ENCODE peak calls at places on chromosomes 3 and 15, in seven cellular contexts. H is neural crest cell, N is brain microvascular endothelial cell, A is Peyer's patch, B is fibroblast of mammary gland, W is MM.1S, D is BJ. X is an unnamed sample.

GRCh38 chr3:124593442-124593829 is 136.8 kb upstream of the UMPS start:
- DNase-seq in A (no peak), B (no peak), D (no peak), H (no peak), N (no peak), W (no peak), X (no peak)

GRCh38 chr3:177529716-177530335 is 332.5 kb upstream of the TBL1XR1 start:
- DNase-seq in D (no peak), H (no peak), N (no peak), A (no peak), B (peak), W (no peak), X (no peak)

GRCh38 chr15:88482263-88482662 is 14.8 kb downstream of the MRPS11 start:
- DNase-seq in H (no peak), D (no peak), B (no peak), A (no peak), W (no peak), N (no peak), X (no peak)

GRCh38 chr15:63287109-63287508 is 9.7 kb downstream of the APH1B start:
- DNase-seq in B (peak), N (no peak), H (no peak), D (no peak), A (no peak), W (no peak), X (no peak)

GRCh38 chr15:80105193-80105984 is 45.9 kb downstream of the ZFAND6 start:
- DNase-seq in H (no peak), N (no peak), D (peak), A (no peak), W (no peak), B (peak), X (no peak)

GRCh38 chr3:64082411-64082810 is 59.1 kb upstream of the PSMD6 start:
- DNase-seq in D (no peak), H (no peak), B (no peak), A (no peak), N (no peak), W (no peak), X (no peak)

GRCh38 chr3:39292961-39293360 is 13.1 kb upstream of the CX3CR1 start:
- DNase-seq in N (no peak), W (no peak), H (no peak), B (no peak), A (no peak), D (no peak), X (no peak)

GRCh38 chr15:39504812-39505211 is 76.1 kb upstream of the THBS1 start:
- DNase-seq in W (no peak), A (no peak), N (peak), B (peak), H (no peak), D (peak), X (no peak)

GRCh38 chr3:52819936-52820335 is 10.5 kb downstream of the ITIH4 start:
- DNase-seq in B (no peak), H (no peak), W (no peak), D (no peak), N (no peak), A (no peak), X (no peak)

GRCh38 chr15:92898988-92899909 is 875 bp upstream of the CHD2 start:
- DNase-seq in N (no peak), B (peak), D (no peak), A (no peak), W (peak), H (no peak), X (no peak)
- TF ChIP-seq CTCF in N (peak), B (peak), D (peak), A (no peak), W (peak), H (peak), X (peak)

GRCh38 chr15:29571728-29572454 is 250.4 kb downstream of the TJP1 start:
- DNase-seq in D (no peak), N (no peak), A (no peak), H (peak), B (no peak), W (no peak), X (peak)

GRCh38 chr15:29569533-29570092 is 252.7 kb downstream of the TJP1 start:
- DNase-seq in H (peak), D (no peak), W (no peak), A (no peak), N (no peak), B (no peak), X (no peak)

GRCh38 chr15:29568840-29569532 is 253.3 kb downstream of the TJP1 start:
- DNase-seq in H (no peak), B (no peak), N (no peak), W (peak), A (no peak), D (no peak), X (no peak)

GRCh38 chr15:29570931-29571727 is 251.1 kb downstream of the TJP1 start:
- DNase-seq in B (no peak), H (peak), W (peak), N (no peak), A (no peak), D (no peak), X (peak)

GRCh38 chr15:29570121-29570930 is 251.9 kb downstream of the TJP1 start:
- DNase-seq in N (no peak), B (no peak), D (no peak), W (peak), H (peak), A (no peak), X (peak)
- TF ChIP-seq CTCF in N (no peak), B (no peak), D (no peak), W (no peak), H (no peak), A (no peak), X (no peak)

DNA sequence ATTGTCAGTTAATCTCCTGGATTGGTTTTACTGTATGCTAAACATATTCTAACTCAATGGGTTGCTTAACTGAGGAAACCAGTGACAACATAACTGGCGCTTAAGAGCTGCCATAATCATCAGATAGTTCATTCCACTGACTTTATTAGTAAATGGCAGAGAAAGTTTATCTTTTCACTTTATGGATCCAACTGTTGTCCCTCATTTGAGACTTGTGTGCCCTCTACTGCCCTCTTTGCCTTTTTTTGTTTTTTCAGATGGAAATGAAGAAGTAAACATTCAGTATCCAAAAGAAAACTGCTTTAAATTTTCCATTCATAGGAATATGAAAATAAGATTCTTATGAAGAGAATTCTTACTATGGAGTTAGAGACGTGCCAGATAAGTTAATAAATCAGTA is 93.5 kb downstream of the NPTN start:
- DNase-seq in B (no peak), H (no peak), W (no peak), N (no peak), D (no peak), A (no peak), X (no peak)
- TF ChIP-seq CTCF in B (no peak), H (no peak), W (no peak), N (no peak), D (no peak), A (no peak), X (no peak)

GRCh38 chr3:37024092-37024491 is 30.8 kb downstream of the MLH1 start:
- DNase-seq in N (no peak), H (no peak), D (no peak), B (peak), W (peak), A (no peak), X (peak)
- TF ChIP-seq CTCF in N (peak), H (peak), D (peak), B (peak), W (peak), A (no peak), X (no peak)